ENCODE peak calls at places on chromosomes 16 and 17, in four cellular contexts. One of them, this sample, is unnamed.

GRCh38 chr17:57293077-57293476 is 36.8 kb downstream of the MSI2 start:
- DNase-seq in NT2/D1: no peak
- DNase-seq in GM12865: no peak
- DNase-seq in heart left ventricle: no peak
- DNase-seq in this sample: no peak

GRCh38 chr17:68759343-68760140 is 158.4 kb upstream of the FAM20A start:
- DNase-seq in GM12865: peak
- DNase-seq in heart left ventricle: peak
- DNase-seq in NT2/D1: peak
- DNase-seq in this sample: peak

GRCh38 chr16:19524866-19525723 is 1.4 kb downstream of the CCP110 start:
- DNase-seq in GM12865: peak
- DNase-seq in NT2/D1: no peak
- DNase-seq in heart left ventricle: no peak
- DNase-seq in this sample: no peak

GRCh38 chr17:55727920-55728319 is 5.3 kb upstream of the TMEM100 start:
- DNase-seq in heart left ventricle: no peak
- DNase-seq in NT2/D1: no peak
- DNase-seq in GM12865: no peak
- DNase-seq in this sample: no peak

GRCh38 chr17:21392257-21392656 is 16.1 kb downstream of the KCNJ12 start:
- DNase-seq in heart left ventricle: no peak
- DNase-seq in GM12865: no peak
- DNase-seq in NT2/D1: no peak
- DNase-seq in this sample: no peak

GRCh38 chr16:31421587-31421986 is 6.6 kb downstream of the COX6A2 start:
- DNase-seq in NT2/D1: no peak
- DNase-seq in heart left ventricle: peak
- DNase-seq in GM12865: peak
- DNase-seq in this sample: no peak

GRCh38 chr17:13600475-13601316 is 1.0 kb downstream of the HS3ST3A1 start:
- DNase-seq in GM12865: no peak
- DNase-seq in NT2/D1: no peak
- DNase-seq in heart left ventricle: no peak
- DNase-seq in this sample: no peak

GRCh38 chr17:82000803-82001649 is 21.7 kb downstream of the CENPX start:
- DNase-seq in GM12865: no peak
- DNase-seq in NT2/D1: no peak
- DNase-seq in heart left ventricle: no peak
- DNase-seq in this sample: no peak

GRCh38 chr16:66360624-66361324 is 5.7 kb upstream of the CDH5 start:
- DNase-seq in heart left ventricle: peak
- DNase-seq in NT2/D1: no peak
- DNase-seq in GM12865: no peak
- DNase-seq in this sample: no peak

GRCh38 chr17:51721711-51722110 is 436.8 kb downstream of the CA10 start:
- DNase-seq in heart left ventricle: no peak
- DNase-seq in GM12865: no peak
- DNase-seq in NT2/D1: no peak
- DNase-seq in this sample: no peak

GRCh38 chr17:31313982-31314787 is at the start of gene EVI2B:
- DNase-seq in NT2/D1: no peak
- DNase-seq in heart left ventricle: no peak
- DNase-seq in GM12865: peak
- DNase-seq in this sample: peak

GRCh38 chr16:56869513-56870270 is 4.7 kb downstream of the SLC12A3 start:
- DNase-seq in NT2/D1: no peak
- DNase-seq in heart left ventricle: no peak
- DNase-seq in GM12865: peak
- DNase-seq in this sample: no peak

GRCh38 chr17:65523853-65524664 is 37.4 kb downstream of the AXIN2 start:
- DNase-seq in NT2/D1: no peak
- DNase-seq in heart left ventricle: no peak
- DNase-seq in GM12865: no peak
- DNase-seq in this sample: no peak